ENCODE peak calls at places on chromosome 9, in six cellular contexts. P, L, Q, D, Y and H are unnamed samples.

GRCh38 chr9:10250200-10250599 is 362.6 kb downstream of the PTPRD start:
- DNase-seq in P (peak; percentile 52), L (no peak), Q (no peak), Y (no peak), D (no peak), H (no peak)

GRCh38 chr9:131672451-131672850 is 67.4 kb downstream of the RAPGEF1 start:
- DNase-seq in P (no peak), D (no peak), L (no peak), Q (no peak), Y (no peak), H (no peak)

GRCh38 chr9:76591256-76591950 is 132.4 kb downstream of the GCNT1 start:
- DNase-seq in Q (no peak), Y (no peak), L (no peak), P (peak; percentile 79), D (no peak), H (no peak)

GRCh38 chr9:98884849-98885248 is 58.9 kb upstream of the COL15A1 start:
- DNase-seq in D (no peak), Q (no peak), Y (no peak), P (no peak), L (no peak), H (no peak)

GRCh38 chr9:134518004-134518606 is 123.5 kb upstream of the COL5A1 start:
- DNase-seq in P (peak; percentile 83), L (peak; percentile 52), D (peak; percentile 69), Y (no peak), Q (no peak), H (no peak)

GRCh38 chr9:99626424-99626823 is 195.3 kb upstream of the NR4A3 start:
- DNase-seq in L (no peak), Q (no peak), Y (no peak), P (no peak), D (no peak), H (no peak)

GRCh38 chr9:94639045-94639995 is at the start of gene FBP1:
- DNase-seq in Q (no peak), L (peak; percentile 67), Y (peak; percentile 60), D (no peak), P (no peak), H (no peak)

GRCh38 chr9:111298831-111299603 is 31.0 kb downstream of the OR2K2 start:
- DNase-seq in D (peak; percentile 59), Q (peak; percentile 16), P (peak; percentile 86), Y (no peak), L (peak; percentile 57), H (peak; percentile 58)

GRCh38 chr9:107712390-107712789 is 222.8 kb upstream of the KLF4 start:
- DNase-seq in Q (peak; percentile 55), P (peak; percentile 74), D (no peak), Y (no peak), L (no peak), H (peak; percentile 32)

GRCh38 chr9:134403682-134404301 is 77.5 kb downstream of the RXRA start:
- DNase-seq in P (peak; percentile 91), Y (peak; percentile 60), L (no peak), Q (no peak), D (peak; percentile 20), H (peak; percentile 93)

GRCh38 chr9:135123145-135123544 is 35.7 kb downstream of the OLFM1 start:
- DNase-seq in Q (no peak), D (no peak), Y (no peak), L (no peak), P (no peak), H (no peak)

GRCh38 chr9:114409103-114409780 is 21.5 kb upstream of the AKNA start:
- DNase-seq in L (peak; percentile 45), Y (no peak), D (no peak), Q (no peak), P (no peak), H (no peak)

GRCh38 chr9:131758972-131759647 is 19.2 kb upstream of the RAPGEF1 start:
- DNase-seq in L (no peak), Q (no peak), D (no peak), Y (no peak), P (peak; percentile 46), H (no peak)

GRCh38 chr9:121698627-121699270 is 47.3 kb downstream of the DAB2IP start:
- DNase-seq in Q (no peak), P (no peak), Y (no peak), D (no peak), L (peak; percentile 78), H (no peak)

GRCh38 chr9:87556039-87556438 is 58.4 kb downstream of the DAPK1 start:
- DNase-seq in L (no peak), Q (no peak), P (no peak), D (no peak), Y (no peak), H (peak; percentile 10)

GRCh38 chr9:34025062-34025461 is 23.6 kb downstream of the UBAP2 start:
- DNase-seq in Y (no peak), L (no peak), P (no peak), Q (no peak), D (no peak), H (no peak)

GRCh38 chr9:90995516-90995915 is 193.9 kb downstream of the SYK start:
- DNase-seq in L (no peak), P (peak; percentile 31), Y (no peak), Q (no peak), D (peak; percentile 45), H (no peak)

GRCh38 chr9:96720435-96720834 is 57.5 kb downstream of the ZNF510 start:
- DNase-seq in Y (no peak), L (no peak), D (no peak), Q (no peak), P (no peak), H (no peak)

GRCh38 chr9:6014668-6015270 is 655 bp downstream of the RANBP6 start:
- DNase-seq in L (no peak), Y (no peak), P (peak; percentile 77), Q (peak; percentile 37), D (peak; percentile 56), H (no peak)

GRCh38 chr9:134659688-134660131 is 18.1 kb downstream of the COL5A1 start:
- DNase-seq in Q (no peak), P (no peak), Y (no peak), D (no peak), L (no peak), H (no peak)

GRCh38 chr9:89669361-89669842 is 64.6 kb downstream of the GADD45G start:
- DNase-seq in Y (peak; percentile 26), P (no peak), Q (no peak), L (no peak), D (no peak), H (no peak)
- H3K4me3 ChIP-seq in Y (no peak overlapping the region), P (no peak overlapping the region), Q (no peak overlapping the region), L (no peak overlapping the region), D (no peak overlapping the region), H (no peak overlapping the region)

DNA sequence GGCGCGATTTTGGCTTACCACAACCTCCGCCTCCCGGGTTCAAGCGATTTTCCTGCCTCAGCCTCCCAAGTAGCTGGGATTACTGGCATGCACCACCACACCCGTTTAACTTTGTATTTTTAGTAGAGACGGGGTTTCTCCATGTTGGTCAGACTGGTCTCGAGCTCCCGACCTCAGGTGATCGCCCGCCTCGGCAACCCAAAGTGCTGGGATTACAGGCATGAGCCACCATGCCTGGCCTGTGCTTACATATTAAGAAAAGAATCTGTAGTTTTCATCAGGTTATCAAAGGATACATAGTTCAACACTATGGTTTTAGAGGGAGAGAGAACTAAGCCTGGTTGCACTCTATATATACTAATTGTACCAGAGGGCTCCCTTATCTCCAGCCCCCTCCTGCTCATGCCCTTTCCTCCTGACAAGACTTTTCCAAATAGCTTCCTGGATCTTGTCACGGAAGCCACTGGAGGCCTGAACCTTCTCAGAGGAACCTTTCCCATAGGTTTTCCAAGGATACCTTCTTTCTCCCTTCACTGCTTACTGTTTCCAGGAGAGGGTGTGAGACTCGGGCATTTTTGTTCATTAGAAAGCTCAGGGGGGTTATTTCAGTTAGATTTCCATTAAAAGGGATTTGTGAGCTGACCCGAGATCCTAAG is 53.1 kb downstream of the SLC44A1 start:
- DNase-seq in Y (no peak), P (no peak), D (no peak), Q (no peak), L (peak; percentile 37), H (no peak)
- H3K4me3 ChIP-seq in Y (no peak overlapping the region), P (no peak overlapping the region), D (no peak overlapping the region), Q (no peak overlapping the region), L (no peak overlapping the region), H (no peak overlapping the region)

GRCh38 chr9:113205449-113206247 is 15.4 kb downstream of the FKBP15 start:
- DNase-seq in Q (no peak), D (no peak), P (no peak), L (no peak), Y (no peak), H (no peak)

GRCh38 chr9:113215142-113215541 is 5.9 kb downstream of the FKBP15 start:
- DNase-seq in L (no peak), D (no peak), P (peak; percentile 55), Q (no peak), Y (no peak), H (no peak)

GRCh38 chr9:113216406-113216805 is 4.7 kb downstream of the FKBP15 start:
- DNase-seq in P (no peak), Q (no peak), Y (no peak), L (no peak), D (no peak), H (no peak)

GRCh38 chr9:113210815-113211214 is 10.3 kb downstream of the FKBP15 start:
- DNase-seq in L (no peak), P (no peak), D (no peak), Y (no peak), Q (no peak), H (no peak)
- H3K4me3 ChIP-seq in L (no peak overlapping the region), P (no peak overlapping the region), D (no peak overlapping the region), Y (no peak overlapping the region), Q (no peak overlapping the region), H (no peak overlapping the region)

DNA sequence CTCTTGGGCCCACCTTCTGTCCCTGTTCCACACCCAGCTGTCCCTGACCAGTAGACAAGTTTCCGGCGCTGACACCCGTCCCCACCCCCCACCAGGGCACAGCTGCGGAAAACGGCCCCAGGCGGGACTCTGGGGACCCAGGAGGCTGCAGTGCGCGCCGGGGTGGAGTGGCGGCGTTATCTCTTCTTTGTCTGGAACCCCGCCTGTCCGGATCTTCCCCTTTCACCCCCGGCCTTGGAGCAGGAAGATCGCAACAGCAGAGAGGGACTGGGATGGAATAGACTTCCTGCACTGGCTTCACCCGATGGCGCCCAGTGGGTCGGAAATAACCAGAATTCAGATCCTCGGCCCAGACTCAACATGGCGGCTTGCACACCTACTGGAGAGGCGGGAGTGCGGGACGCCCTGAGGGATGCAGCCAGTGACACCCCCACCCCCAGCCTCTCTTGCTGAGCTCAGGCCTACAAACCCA is 4.7 kb downstream of the PAX5 start:
- DNase-seq in Q (no peak), D (no peak), P (no peak), L (peak; percentile 54), Y (no peak), H (no peak)
- H3K4me3 ChIP-seq in Q (no peak overlapping the region), D (no peak overlapping the region), P (no peak overlapping the region), L (peak overlapping the region; percentile 75), Y (no peak overlapping the region), H (no peak overlapping the region)